ENCODE peak calls at places on chromosomes 6 and 20, in five cellular contexts. F is NCI-H1417 treated with DMSO at 0.1 percent for 48 hours; S is activated CD4-positive, alpha-beta T cell treated with anti-CD3 and anti-CD28 coated beads, Interleukin-2, amount 50 U/mL, for 24 hours; H is NCI-H460; K is astrocyte. X is an unnamed sample.

GRCh38 chr6:109069746-109070145 is 24.9 kb downstream of the SESN1 start:
- DNase-seq in H (no peak), K (no peak), F (no peak), S (no peak), X (no peak)

GRCh38 chr6:50271266-50271665 is 221.5 kb upstream of the DEFB112 start:
- DNase-seq in S (no peak), H (peak), K (no peak), F (no peak), X (no peak)

GRCh38 chr6:139007428-139007827 is 19.4 kb upstream of the REPS1 start:
- DNase-seq in H (no peak), K (no peak), S (no peak), F (no peak), X (no peak)

GRCh38 chr6:146910611-146911010 is 293.6 kb upstream of the STXBP5 start:
- DNase-seq in F (no peak), K (no peak), H (no peak), S (no peak), X (no peak)

GRCh38 chr6:67757465-67758033 is 877.5 kb upstream of the ADGRB3 start:
- DNase-seq in S (no peak), H (no peak), F (no peak), K (no peak), X (no peak)

GRCh38 chr6:90393232-90393884 is 96.7 kb upstream of the BACH2 start:
- DNase-seq in F (peak), S (peak), H (peak), K (peak), X (peak)

GRCh38 chr6:210104-210456 is 82.2 kb upstream of the DUSP22 start:
- DNase-seq in H (no peak), S (no peak), K (no peak), F (no peak), X (no peak)

GRCh38 chr6:165849539-165850430 is 186.7 kb upstream of the PDE10A start:
- DNase-seq in S (no peak), F (no peak), K (no peak), H (no peak), X (no peak)

GRCh38 chr20:1803216-1804128 is 91.7 kb upstream of the SIRPA start:
- DNase-seq in H (no peak), F (peak), K (peak), S (no peak), X (no peak)

GRCh38 chr20:5549200-5549599 is 201.0 kb upstream of the SHLD1 start:
- DNase-seq in H (no peak), S (no peak), F (no peak), K (no peak), X (no peak)

GRCh38 chr6:93424303-93425064 is 5.1 kb upstream of the EPHA7 start:
- DNase-seq in S (no peak), K (no peak), H (no peak), F (no peak), X (no peak)

GRCh38 chr20:47272893-47273590 is 83.5 kb downstream of the ZMYND8 start:
- DNase-seq in K (peak), F (peak), S (peak), H (peak), X (no peak)

GRCh38 chr6:153790881-153791473 is 248.1 kb upstream of the OPRM1 start:
- DNase-seq in K (peak), H (peak), S (no peak), F (no peak), X (no peak)